ENCODE peak calls at places on chromosomes 13 and 19, in four cellular contexts. J is right cardiac atrium; M is naive thymus-derived CD4-positive, alpha-beta T cell; E is stomach. G is an unnamed sample.

GRCh38 chr13:73551736-73552135 is 492.9 kb downstream of the KLF5 start:
- DNase-seq in J (no peak), M (no peak), E (no peak), G (no peak)

GRCh38 chr13:112474869-112475268 is 98.7 kb downstream of the SPACA7 start:
- DNase-seq in E (no peak), J (no peak), M (no peak), G (no peak)

GRCh38 chr13:50629497-50629896 is 214.0 kb downstream of the DLEU7 start:
- DNase-seq in M (no peak), E (no peak), J (no peak), G (no peak)

GRCh38 chr13:98976941-98977340 is 923 bp downstream of the DOCK9 start:
- DNase-seq in M (no peak), E (no peak), J (no peak), G (no peak)

GRCh38 chr19:13207237-13208130 is 57.3 kb downstream of the IER2 start:
- DNase-seq in E (no peak), M (no peak), J (peak; percentile 50), G (peak; percentile 56)

GRCh38 chr13:35832551-35832950 is 298.6 kb downstream of the DCLK1 start:
- DNase-seq in M (no peak), J (no peak), E (no peak), G (no peak)

GRCh38 chr19:3857449-3858003 is 11.3 kb downstream of the ZFR2 start:
- DNase-seq in E (no peak), J (no peak), M (no peak), G (no peak)

GRCh38 chr13:35139591-35139990 is 197.5 kb downstream of the NBEA start:
- DNase-seq in E (no peak), M (no peak), J (no peak), G (no peak)

GRCh38 chr19:10780368-10780767 is 55.6 kb downstream of the TMED1 start:
- DNase-seq in M (no peak), J (peak; percentile 67), E (no peak), G (peak; percentile 72)

GRCh38 chr19:44869728-44870470 is 21.2 kb upstream of the TOMM40 start:
- DNase-seq in J (peak; percentile 72), E (no peak), M (no peak), G (peak; percentile 71)

GRCh38 chr13:34044041-34044440 is 226.1 kb downstream of the RFC3 start:
- DNase-seq in M (no peak), E (no peak), J (no peak), G (no peak)

GRCh38 chr19:10887616-10888367 is 16.4 kb downstream of the CARM1 start:
- DNase-seq in E (no peak), M (no peak), J (no peak), G (no peak)

GRCh38 chr19:41297628-41298326 is 12.2 kb upstream of the CCDC97 start:
- DNase-seq in J (no peak), M (no peak), E (peak; percentile 46), G (no peak)

GRCh38 chr13:107864543-107865460 is 350.5 kb downstream of the LIG4 start:
- DNase-seq in E (no peak), J (no peak), M (no peak), G (peak; percentile 35)

GRCh38 chr13:30577381-30577780 is 40.3 kb upstream of the USPL1 start:
- DNase-seq in E (no peak), M (no peak), J (no peak), G (no peak)

GRCh38 chr13:60617863-60618733 is 221.1 kb downstream of the TDRD3 start:
- DNase-seq in M (no peak), J (no peak), E (no peak), G (no peak)

GRCh38 chr19:15014579-15014978 is 34.7 kb upstream of the CASP14 start:
- DNase-seq in E (no peak), M (no peak), J (no peak), G (no peak)

GRCh38 chr19:38862321-38863059 is 12.7 kb upstream of the HNRNPL start:
- DNase-seq in M (no peak), E (no peak), J (no peak), G (peak; percentile 45)

GRCh38 chr13:100636004-100636403 is 38.6 kb downstream of the TMTC4 start:
- DNase-seq in E (no peak), J (no peak), M (no peak), G (no peak)

GRCh38 chr19:45179063-45179847 is 671 bp downstream of the BLOC1S3 start:
- DNase-seq in J (peak; percentile 64), E (peak; percentile 55), M (no peak), G (peak; percentile 44)

GRCh38 chr19:54287456-54287855 is 6.5 kb upstream of the LILRB2 start:
- DNase-seq in J (no peak), M (no peak), E (no peak), G (no peak)

GRCh38 chr13:68185767-68186166 is 955.6 kb upstream of the PCDH9 start:
- DNase-seq in M (no peak), J (no peak), E (no peak), G (no peak)

GRCh38 chr13:37595162-37595561 is 3.4 kb downstream of the POSTN start:
- DNase-seq in M (no peak), E (no peak), J (no peak), G (no peak)

GRCh38 chr13:40168425-40169155 is 497.9 kb downstream of the FOXO1 start:
- DNase-seq in J (no peak), M (no peak), E (no peak), G (no peak)

GRCh38 chr19:35932291-35932936 is 3.8 kb upstream of the LRFN3 start:
- DNase-seq in J (no peak), M (no peak), E (no peak), G (no peak)

GRCh38 chr13:59458908-59459579 is 704.7 kb downstream of the DIAPH3 start:
- DNase-seq in J (peak; percentile 41), E (no peak), M (no peak), G (peak; percentile 29)

GRCh38 chr19:29672933-29673336 is 7.7 kb downstream of the PLEKHF1 start:
- DNase-seq in M (peak; percentile 90), E (peak; percentile 41), J (peak; percentile 22), G (no peak)

GRCh38 chr13:44436589-44437337 is 63.1 kb downstream of the SERP2 start:
- DNase-seq in M (peak; percentile 11), E (peak; percentile 96), J (peak; percentile 93), G (peak; percentile 95)

GRCh38 chr19:13984875-13985741 is 21.0 kb downstream of the RFX1 start:
- DNase-seq in E (no peak), J (no peak), M (no peak), G (no peak)

GRCh38 chr13:51292000-51292550 is 47.4 kb upstream of the SERPINE3 start:
- DNase-seq in E (no peak), J (no peak), M (no peak), G (no peak)

DNA sequence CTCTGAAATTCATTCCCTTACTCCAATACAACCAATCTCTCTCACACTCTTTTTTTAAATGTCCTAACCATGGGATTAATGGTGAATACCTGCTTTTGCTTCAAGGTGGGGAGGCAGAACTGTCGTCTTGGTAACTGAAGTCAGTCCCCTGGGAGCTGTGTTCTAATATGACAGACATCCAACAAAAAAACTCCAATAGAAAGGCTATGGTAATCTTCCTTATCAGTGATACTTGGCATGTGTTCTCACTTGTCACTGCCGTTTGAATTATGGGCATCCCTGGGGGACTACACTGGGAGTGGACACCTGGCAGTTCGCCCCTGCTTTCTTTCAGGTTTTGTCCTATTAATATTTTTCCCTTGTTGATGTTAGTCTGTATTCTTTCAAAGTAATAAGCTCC is 252.5 kb downstream of the SLITRK5 start:
- DNase-seq in J (no peak), M (no peak), E (no peak), G (no peak)
- H3K4me1 ChIP-seq in J (no peaks in the 10 kb centered on the region), M (no peaks in the 10 kb centered on the region), E (no peaks in the 10 kb centered on the region), G (no peaks in the 10 kb centered on the region)

GRCh38 chr19:6063576-6063961 is 46.7 kb downstream of the RFX2 start:
- DNase-seq in E (no peak), M (no peak), J (no peak), G (no peak)
- H3K27ac ChIP-seq in E (peak overlapping the region; percentile 86), M (no peak overlapping the region), J (no peak overlapping the region), G (peak overlapping the region; percentile 81)

GRCh38 chr19:49690073-49690655 is 752 bp upstream of the CPT1C start:
- DNase-seq in E (no peak), J (no peak), M (no peak), G (no peak)
- H3K4me3 ChIP-seq in E (peak overlapping the region; percentile 41), J (peak overlapping the region; percentile 50), M (peak overlapping the region; percentile 45), G (peak overlapping the region; percentile 61)

DNA sequence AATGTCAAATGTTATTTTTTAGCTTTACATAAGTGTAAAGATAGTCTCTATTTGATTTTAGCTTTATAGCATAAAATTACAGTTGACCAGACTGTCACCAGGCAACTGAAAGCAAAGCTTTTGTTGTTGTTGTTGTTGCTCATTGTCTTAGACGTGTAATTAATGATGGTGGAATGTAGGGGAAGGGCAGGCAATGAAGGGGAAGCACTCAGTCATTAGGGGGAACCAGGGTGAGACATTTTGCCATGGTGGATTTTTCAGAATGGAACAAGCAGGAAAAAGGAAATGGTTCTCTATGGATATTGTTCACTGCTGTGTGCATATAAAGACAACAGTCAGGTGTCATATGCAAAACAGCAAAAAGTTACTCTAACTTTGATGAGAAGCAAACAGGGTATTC is 110.2 kb downstream of the LRCH1 start:
- DNase-seq in J (no peak), E (no peak), M (no peak), G (no peak)
- H3K4me1 ChIP-seq in J (peaks cover 14% of the 10 kb centered on the region), E (peaks cover 63% of the 10 kb centered on the region), M (no peaks in the 10 kb centered on the region), G (peaks cover 29% of the 10 kb centered on the region)

GRCh38 chr19:17078920-17079709 is 3.5 kb downstream of the MYO9B start:
- DNase-seq in M (no peak), E (no peak), J (no peak), G (no peak)
- H3K27ac ChIP-seq in M (no peak overlapping the region), E (peak overlapping the region; percentile 94), J (peak overlapping the region; percentile 81), G (peak overlapping the region; percentile 76)

DNA sequence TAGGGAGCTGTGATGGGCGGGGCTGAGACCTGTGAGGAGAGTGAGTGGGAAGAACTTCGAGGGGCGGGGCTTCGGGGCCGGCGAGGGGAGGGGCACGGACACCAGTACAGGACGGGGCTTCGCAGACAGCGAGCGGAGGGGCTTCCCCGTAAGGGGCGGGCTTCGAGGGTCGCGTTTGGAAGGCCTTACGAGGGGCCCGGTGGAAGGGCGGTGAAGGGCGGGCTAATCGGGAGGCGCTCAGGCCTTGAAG is 4.1 kb upstream of the EMP3 start:
- DNase-seq in J (peak; percentile 98), E (peak; percentile 99), M (peak; percentile 89), G (peak; percentile 98)
- H3K4me3 ChIP-seq in J (peak overlapping the region; percentile 45), E (peak overlapping the region; percentile 56), M (peak overlapping the region; percentile 78), G (peak overlapping the region; percentile 67)